ENCODE peak calls at places on chromosomes 11 and 22, in eight cellular contexts. U is GM12878, Z is HepG2, L is IMR-90, A is right lobe of liver, R is transverse colon, P is prostate gland, X is H1. S is an unnamed sample.

GRCh38 chr11:9047986-9048522 is 43.3 kb downstream of the SCUBE2 start:
- DNase-seq in L (peak; percentile 34), R (no peak), P (no peak), A (no peak), Z (no peak), U (no peak), X (no peak), S (peak; percentile 32)

GRCh38 chr22:22201185-22201924 is 43.2 kb upstream of the VPREB1 start:
- DNase-seq in L (peak; percentile 24), U (no peak), X (peak; percentile 19), P (no peak), R (peak; percentile 64), Z (peak; percentile 25), A (no peak), S (peak; percentile 41)

GRCh38 chr11:123159146-123159857 is 35.7 kb downstream of the CLMP start:
- DNase-seq in X (no peak), L (peak; percentile 47), P (no peak), R (no peak), Z (no peak), A (no peak), U (no peak), S (peak; percentile 3)

GRCh38 chr11:116558504-116559252 is 214.1 kb downstream of the BUD13 start:
- DNase-seq in Z (no peak), R (no peak), A (no peak), U (no peak), X (no peak), L (peak; percentile 31), P (no peak), S (no peak)

GRCh38 chr11:77602385-77603105 is 12.8 kb downstream of the AQP11 start:
- DNase-seq in A (no peak), R (no peak), Z (peak; percentile 72), X (no peak), P (no peak), L (peak; percentile 90), U (no peak), S (no peak)

GRCh38 chr11:17273668-17274321 is 2.7 kb upstream of the NUCB2 start:
- DNase-seq in A (no peak), L (no peak), X (no peak), U (no peak), Z (no peak), R (no peak), P (no peak), S (no peak)

GRCh38 chr11:8545698-8546366 is 48.2 kb downstream of the STK33 start:
- DNase-seq in A (no peak), Z (peak; percentile 15), P (no peak), R (no peak), X (no peak), L (no peak), U (no peak), S (no peak)

GRCh38 chr11:130839950-130840666 is 76.2 kb downstream of the SNX19 start:
- DNase-seq in P (no peak), L (peak; percentile 56), X (no peak), Z (no peak), R (no peak), A (no peak), U (no peak), S (no peak)

GRCh38 chr11:111941963-111942362 is 4.8 kb downstream of the DIXDC1 start:
- DNase-seq in A (no peak), P (no peak), R (no peak), X (no peak), Z (no peak), L (no peak), U (no peak), S (no peak)

GRCh38 chr11:120235024-120235628 is 4.8 kb upstream of the POU2F3 start:
- DNase-seq in A (no peak), U (no peak), L (peak; percentile 43), X (peak; percentile 84), P (peak; percentile 79), R (peak; percentile 72), Z (peak; percentile 66), S (peak; percentile 82)

GRCh38 chr11:45745065-45745811 is 59.7 kb upstream of the SLC35C1 start:
- DNase-seq in Z (no peak), R (no peak), P (no peak), A (no peak), L (no peak), U (no peak), X (no peak), S (no peak)
- TF ChIP-seq CTCF in Z (no peak), R (no peak), P (no peak), A (no peak), L (no peak), U (no peak), X (no peak), S (no peak)

GRCh38 chr22:38467904-38468760 is at the start of gene KDELR3:
- DNase-seq in L (peak; percentile 71), A (peak; percentile 57), U (no peak), Z (no peak), R (peak; percentile 80), P (peak; percentile 46), X (no peak), S (peak; percentile 66)
- TF ChIP-seq POLR2A in L (peak; percentile 90), A (peak; percentile 68), U (peak; percentile 48), Z (peak; percentile 62), R (peak; percentile 43), P (peak; percentile 30), X (no peak), S (peak; percentile 20)

DNA sequence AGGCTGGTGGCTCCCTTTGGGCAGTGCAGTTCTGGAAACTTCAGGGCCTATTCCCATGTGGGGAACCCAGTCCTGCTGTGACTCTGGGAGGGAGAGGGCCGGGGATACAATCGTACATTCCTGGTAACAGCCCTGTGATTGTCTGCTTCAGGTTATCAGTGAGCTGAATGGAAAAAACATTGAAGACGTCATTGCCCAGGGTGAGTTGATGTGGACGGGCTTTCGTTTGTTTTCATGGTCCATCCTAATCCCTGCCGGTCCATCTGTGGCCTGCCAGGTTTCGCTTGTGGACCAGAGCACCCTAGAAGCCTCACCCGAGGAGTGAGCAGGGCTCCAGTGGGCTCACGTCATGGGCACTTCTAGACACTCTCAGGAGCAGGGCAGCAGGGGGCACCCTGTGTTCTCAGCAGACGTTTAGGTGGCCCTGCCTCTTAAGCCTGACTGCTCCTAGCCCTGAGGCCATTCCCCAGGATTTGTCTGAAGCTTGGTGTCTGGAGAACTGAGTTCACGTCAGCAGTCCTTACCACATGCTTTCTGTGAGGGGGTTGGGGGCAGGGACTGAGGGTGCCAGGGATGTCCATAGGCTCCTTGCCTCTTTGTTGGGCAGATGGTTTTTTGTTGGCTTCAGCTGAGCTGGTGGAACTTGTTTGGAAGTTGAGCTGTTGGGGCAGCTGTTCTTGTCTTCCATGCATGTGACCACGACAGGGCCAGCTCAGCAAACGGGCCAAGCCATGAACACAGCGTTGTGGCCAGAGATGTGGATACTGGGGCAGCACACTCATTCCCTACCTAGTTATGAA is 1.9 kb downstream of the RPLP2 start:
- DNase-seq in X (no peak), A (no peak), P (no peak), Z (no peak), L (no peak), R (no peak), U (no peak), S (no peak)
- TF ChIP-seq CTCF in X (no peak), A (no peak), P (no peak), Z (peak; percentile 49), L (peak; percentile 2), R (no peak), U (peak; percentile 16), S (no peak)

GRCh38 chr22:17774928-17775675 is 833 bp upstream of the BID start:
- DNase-seq in Z (no peak), P (no peak), X (no peak), A (no peak), R (no peak), L (no peak), U (no peak), S (no peak)

GRCh38 chr22:17773606-17774205 is 563 bp downstream of the BID start:
- DNase-seq in U (no peak), Z (peak; percentile 35), L (peak; percentile 28), A (peak; percentile 80), R (peak; percentile 66), X (no peak), P (no peak), S (peak; percentile 42)

GRCh38 chr22:17774206-17774927 is at the start of gene BID:
- DNase-seq in X (no peak), R (peak; percentile 75), P (no peak), Z (no peak), A (peak; percentile 81), L (peak; percentile 17), U (no peak), S (peak; percentile 30)

GRCh38 chr22:17772249-17772962 is 1.9 kb downstream of the BID start:
- DNase-seq in A (no peak), Z (no peak), U (no peak), L (peak; percentile 42), R (no peak), X (no peak), P (no peak), S (no peak)

DNA sequence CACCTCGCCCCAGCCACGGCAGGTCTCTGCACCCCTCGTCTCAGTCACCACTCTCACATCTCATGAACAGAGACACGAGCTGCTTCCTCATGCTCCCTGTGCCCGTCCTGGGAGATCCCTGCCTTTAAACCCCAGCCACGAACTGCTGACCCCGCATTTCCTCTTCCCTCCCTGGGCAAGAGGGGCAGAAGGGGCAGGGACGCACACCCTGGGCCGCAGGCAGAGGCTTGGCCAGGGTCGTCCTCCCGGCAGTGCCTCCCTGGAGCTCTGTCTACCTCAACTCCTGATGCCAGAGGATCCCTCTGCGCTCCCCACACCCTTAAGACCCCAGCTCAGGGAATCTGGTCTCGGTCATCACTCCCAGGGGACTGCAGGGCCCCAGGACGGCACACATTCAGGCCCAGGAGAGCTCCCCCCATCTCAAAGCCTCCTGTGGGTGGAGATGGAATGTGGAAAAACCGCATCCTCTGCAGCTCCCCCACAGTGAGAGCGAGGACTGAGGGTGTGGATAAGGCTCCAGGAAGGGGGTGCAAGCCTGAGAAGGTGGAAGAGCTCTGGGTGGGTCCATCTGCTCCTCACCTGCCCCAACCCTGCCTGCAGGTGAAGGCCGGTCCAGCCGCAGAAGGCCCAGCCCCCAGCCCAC is 1.2 kb downstream of the BID start:
- DNase-seq in A (no peak), U (no peak), P (no peak), R (no peak), Z (no peak), X (no peak), L (peak; percentile 56), S (no peak)
- TF ChIP-seq POLR2A in A (no peak), U (peak; percentile 40), P (no peak), R (no peak), Z (no peak), X (no peak), L (no peak), S (no peak)

GRCh38 chr22:30606455-30607299 is at the start of gene TCN2:
- DNase-seq in X (peak; percentile 61), A (peak; percentile 84), Z (peak; percentile 41), U (no peak), L (peak; percentile 77), R (peak; percentile 86), P (peak; percentile 79), S (peak; percentile 82)
- TF ChIP-seq CTCF in X (no peak), A (no peak), Z (peak; percentile 22), U (peak; percentile 12), L (no peak), R (no peak), P (no peak), S (no peak)

DNA sequence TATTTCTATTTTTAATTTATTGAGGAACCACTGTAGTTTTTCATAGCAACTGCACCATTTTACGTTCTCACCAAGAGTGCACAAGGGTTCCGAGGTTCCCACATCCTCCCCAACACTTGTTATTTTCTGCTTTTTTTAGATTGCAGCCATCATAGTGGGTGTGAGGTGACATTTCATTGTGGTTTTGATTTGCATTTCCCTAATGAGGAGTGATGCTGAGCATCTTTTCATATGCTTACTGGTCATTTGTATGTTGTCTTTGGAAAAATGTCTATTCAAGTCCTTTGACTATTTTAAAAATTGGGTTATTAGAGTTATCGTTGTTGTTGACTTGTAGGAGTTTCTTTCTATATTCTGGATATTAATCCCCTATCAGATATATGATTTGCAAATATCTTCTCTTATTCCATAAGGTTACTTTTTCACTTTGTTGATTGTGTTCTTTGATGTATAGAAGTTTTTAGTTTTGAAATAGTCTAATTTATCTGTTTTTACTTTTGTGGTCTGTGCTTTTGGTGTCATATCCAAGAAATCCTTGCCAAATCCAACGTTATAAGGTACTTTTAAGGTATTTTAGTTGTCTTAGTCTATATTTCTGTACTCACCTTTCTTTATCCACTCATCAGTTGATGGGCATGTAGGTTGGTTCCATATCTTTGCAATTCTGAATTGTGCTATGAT is 9.0 kb downstream of the NEAT1 start:
- DNase-seq in L (peak; percentile 48), A (no peak), Z (no peak), R (peak; percentile 32), U (no peak), P (no peak), X (no peak), S (no peak)
- TF ChIP-seq POLR2A in L (peak; percentile 54), A (peak; percentile 16), Z (no peak), R (no peak), U (no peak), P (no peak), X (no peak), S (no peak)

S was measured in body of pancreas.